ENCODE peak calls at places on chromosomes 3 and 15, in eight cellular contexts. I is SK-N-SH, O is A549, Q is GM23338, U is HCT116, G is GM12878, K is Panc1, E is HepG2. M is an unnamed sample.

GRCh38 chr3:86988235-86988634 is 2.7 kb downstream of the VGLL3 start:
- DNase-seq in I (no peak), G (no peak), E (no peak), U (no peak), Q (no peak), O (peak; percentile 48), K (no peak), M (no peak)

GRCh38 chr3:55639886-55640765 is 153.0 kb upstream of the WNT5A start:
- DNase-seq in K (no peak), O (no peak), G (no peak), E (no peak), Q (no peak), I (no peak), U (no peak), M (no peak)

GRCh38 chr15:29593086-29593485 is 229.2 kb downstream of the TJP1 start:
- DNase-seq in U (no peak), G (no peak), Q (no peak), I (no peak), K (no peak), O (no peak), E (no peak), M (no peak)

GRCh38 chr3:51953445-51953844 is 1.7 kb upstream of the GPR62 start:
- DNase-seq in I (no peak), U (no peak), O (no peak), G (no peak), E (no peak), Q (no peak), K (no peak), M (no peak)

GRCh38 chr3:6260551-6261191 is 600.2 kb upstream of the GRM7 start:
- DNase-seq in E (no peak), I (no peak), Q (no peak), G (peak; percentile 40), O (no peak), K (no peak), U (no peak), M (no peak)

GRCh38 chr3:37982351-37982750 is 8.2 kb upstream of the VILL start:
- DNase-seq in O (no peak), U (no peak), K (no peak), Q (no peak), G (no peak), E (no peak), I (no peak), M (no peak)

GRCh38 chr3:98528474-98529346 is 3.1 kb upstream of the GPR15 start:
- DNase-seq in O (no peak), E (peak; percentile 14), K (no peak), I (no peak), G (no peak), U (no peak), Q (no peak), M (no peak)

GRCh38 chr3:63199606-63200005 is 78.5 kb upstream of the SYNPR start:
- DNase-seq in U (no peak), E (no peak), O (no peak), K (no peak), G (no peak), I (no peak), Q (no peak), M (no peak)

GRCh38 chr15:101049856-101050646 is 130.9 kb downstream of the LRRK1 start:
- DNase-seq in Q (no peak), E (no peak), G (no peak), I (peak; percentile 50), O (no peak), U (no peak), K (no peak), M (no peak)

GRCh38 chr3:55508335-55508734 is 21.2 kb upstream of the WNT5A start:
- DNase-seq in U (no peak), Q (no peak), O (no peak), I (no peak), K (no peak), E (no peak), G (no peak), M (no peak)

GRCh38 chr3:150933473-150934008 is 28.3 kb upstream of the MINDY4B start:
- DNase-seq in I (no peak), G (no peak), O (peak; percentile 9), Q (no peak), U (no peak), E (no peak), K (no peak), M (no peak)

GRCh38 chr15:76514292-76514691 is 177.7 kb downstream of the ISL2 start:
- DNase-seq in U (no peak), K (no peak), E (peak; percentile 71), G (no peak), Q (no peak), O (no peak), I (no peak), M (no peak)

GRCh38 chr3:190581041-190581501 is 67.2 kb downstream of the IL1RAP start:
- DNase-seq in O (no peak), U (no peak), K (no peak), E (no peak), I (no peak), Q (no peak), G (no peak), M (no peak)

GRCh38 chr3:46578973-46579755 is 13.1 kb upstream of the LRRC2 start:
- DNase-seq in O (no peak), G (no peak), U (no peak), Q (no peak), I (no peak), E (peak; percentile 93), K (no peak), M (no peak)

GRCh38 chr15:83364541-83364940 is 80.1 kb upstream of the BNC1 start:
- DNase-seq in E (no peak), K (no peak), U (no peak), Q (no peak), G (no peak), I (no peak), O (no peak), M (no peak)

GRCh38 chr3:5051772-5052171 is 70.3 kb upstream of the ARL8B start:
- DNase-seq in K (no peak), Q (no peak), E (no peak), I (no peak), G (peak; percentile 35), O (no peak), U (no peak), M (no peak)

GRCh38 chr3:49462222-49462621 is 7.8 kb upstream of the DAG1 start:
- DNase-seq in K (no peak), U (no peak), I (no peak), E (peak; percentile 60), Q (no peak), G (no peak), O (peak; percentile 61), M (no peak)

GRCh38 chr3:50885491-50885890 is 210.8 kb downstream of the DOCK3 start:
- DNase-seq in E (peak; percentile 6), I (peak; percentile 4), O (no peak), Q (peak; percentile 80), U (no peak), K (no peak), G (no peak), M (no peak)

GRCh38 chr3:109930592-109930991 is 593.2 kb upstream of the DPPA4 start:
- DNase-seq in E (no peak), Q (no peak), G (no peak), I (no peak), U (no peak), K (no peak), O (peak; percentile 12), M (no peak)

DNA sequence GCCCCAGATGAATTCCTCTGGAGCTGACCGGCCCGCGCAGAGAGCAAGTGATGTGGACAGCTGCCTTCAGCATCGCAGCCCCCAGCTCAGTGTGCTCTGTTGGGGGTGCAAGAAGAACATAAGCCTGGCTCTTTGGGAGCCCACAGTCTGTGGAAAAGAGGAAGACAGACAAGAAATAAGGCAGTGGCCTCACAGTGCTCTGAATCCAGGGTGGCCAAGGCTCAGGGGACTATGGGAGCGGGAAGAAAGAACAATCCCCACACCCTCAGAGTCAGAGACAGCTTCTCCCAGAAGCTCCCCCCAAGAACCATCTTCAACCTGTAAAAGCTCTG is 277 bp upstream of the HDDC3 start:
- DNase-seq in Q (no peak), O (no peak), I (no peak), E (no peak), U (no peak), K (no peak), G (no peak), M (no peak)
- H3K27ac ChIP-seq in Q (no peak overlapping the region), O (peak overlapping the region; percentile 93), I (peak overlapping the region; percentile 40), E (no peak overlapping the region), U (peak overlapping the region; percentile 78), K (peak overlapping the region; percentile 20), G (peak overlapping the region; percentile 85), M (peak overlapping the region; percentile 93)

GRCh38 chr3:16470590-16470989 is 42.9 kb downstream of the RFTN1 start:
- DNase-seq in Q (no peak), I (no peak), E (no peak), G (no peak), U (no peak), O (no peak), K (no peak), M (no peak)

GRCh38 chr3:16471897-16472296 is 41.6 kb downstream of the RFTN1 start:
- DNase-seq in U (no peak), G (no peak), I (no peak), K (no peak), Q (no peak), E (no peak), O (no peak), M (no peak)

GRCh38 chr3:16466822-16467221 is 46.7 kb downstream of the RFTN1 start:
- DNase-seq in E (no peak), O (no peak), U (no peak), I (no peak), G (no peak), K (no peak), Q (no peak), M (no peak)

GRCh38 chr3:16467368-16467767 is 46.1 kb downstream of the RFTN1 start:
- DNase-seq in G (peak; percentile 28), E (no peak), O (no peak), K (no peak), I (no peak), U (no peak), Q (peak; percentile 38), M (no peak)

GRCh38 chr3:16468114-16469098 is 45.1 kb downstream of the RFTN1 start:
- DNase-seq in Q (no peak), U (no peak), E (no peak), G (no peak), I (peak; percentile 61), O (no peak), K (no peak), M (no peak)
- TF ChIP-seq REST in Q (no peak), U (no peak), E (no peak), G (no peak), I (no peak), O (no peak), K (no peak), M (no peak)

DNA sequence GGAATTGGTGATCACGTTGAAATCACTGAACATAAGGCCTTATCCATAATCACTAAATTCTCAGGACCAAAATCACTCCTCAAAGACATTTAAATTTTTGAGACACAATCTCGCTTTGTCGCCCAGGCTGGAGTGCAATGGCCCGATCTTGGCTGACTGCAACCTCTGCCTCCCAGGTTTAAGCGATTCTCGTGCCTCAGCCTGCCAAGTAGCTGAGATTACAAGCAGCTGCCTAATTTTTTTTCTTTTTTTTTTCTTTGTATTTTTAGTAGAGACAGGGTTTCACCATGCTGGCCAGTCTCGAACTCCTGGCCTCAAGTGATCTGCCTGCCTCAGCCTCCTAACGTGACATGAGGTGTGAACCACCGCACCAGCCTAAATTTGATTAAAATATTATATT is 61.7 kb downstream of the PLOD2 start:
- DNase-seq in I (no peak), G (no peak), K (no peak), E (no peak), O (no peak), Q (no peak), U (no peak), M (no peak)
- H3K27ac ChIP-seq in I (no peak overlapping the region), G (no peak overlapping the region), K (no peak overlapping the region), E (no peak overlapping the region), O (peak overlapping the region; percentile 4), Q (no peak overlapping the region), U (no peak overlapping the region), M (no peak overlapping the region)

GRCh38 chr3:129343643-129344360 is 65.1 kb downstream of the HMCES start:
- DNase-seq in U (peak; percentile 21), G (no peak), E (no peak), I (no peak), Q (peak; percentile 85), K (no peak), O (peak; percentile 38), M (peak; percentile 36)
- TF ChIP-seq REST in U (no peak), G (no peak), E (no peak), I (no peak), Q (no peak), K (no peak), O (no peak), M (no peak)